ENCODE peak calls at places on chromosomes 5 and 9, in four cellular contexts. One of them, this sample, is unnamed.

GRCh38 chr5:85663708-85664031 is 954.1 kb upstream of the COX7C start:
- DNase-seq in iris pigment epithelial cell: no peak
- DNase-seq in mucosa of descending colon: no peak
- DNase-seq in HTR-8/SVneo: no peak
- DNase-seq in this sample: no peak

GRCh38 chr5:10789021-10789420 is 28.0 kb upstream of the DAP start:
- DNase-seq in iris pigment epithelial cell: peak
- DNase-seq in mucosa of descending colon: peak
- DNase-seq in HTR-8/SVneo: peak
- DNase-seq in this sample: no peak

GRCh38 chr5:146388418-146388817 is 49.8 kb downstream of the POU4F3 start:
- DNase-seq in iris pigment epithelial cell: peak
- DNase-seq in mucosa of descending colon: no peak
- DNase-seq in HTR-8/SVneo: peak
- DNase-seq in this sample: no peak

GRCh38 chr9:37341704-37342103 is 80.8 kb upstream of the GRHPR start:
- DNase-seq in iris pigment epithelial cell: no peak
- DNase-seq in mucosa of descending colon: no peak
- DNase-seq in HTR-8/SVneo: no peak
- DNase-seq in this sample: no peak

GRCh38 chr5:175343292-175343691 is 100.7 kb downstream of the DRD1 start:
- DNase-seq in iris pigment epithelial cell: no peak
- DNase-seq in mucosa of descending colon: no peak
- DNase-seq in HTR-8/SVneo: no peak
- DNase-seq in this sample: no peak

GRCh38 chr9:74824654-74825053 is 63.1 kb downstream of the TRPM6 start:
- DNase-seq in iris pigment epithelial cell: peak
- DNase-seq in mucosa of descending colon: peak
- DNase-seq in HTR-8/SVneo: peak
- DNase-seq in this sample: no peak

GRCh38 chr5:42360061-42360460 is 63.2 kb upstream of the GHR start:
- DNase-seq in iris pigment epithelial cell: peak
- DNase-seq in mucosa of descending colon: no peak
- DNase-seq in HTR-8/SVneo: no peak
- DNase-seq in this sample: no peak

GRCh38 chr9:128203842-128204551 is 818 bp downstream of the DNM1 start:
- DNase-seq in iris pigment epithelial cell: peak
- DNase-seq in mucosa of descending colon: no peak
- DNase-seq in HTR-8/SVneo: peak
- DNase-seq in this sample: peak

GRCh38 chr9:33403941-33404781 is 1.8 kb upstream of the AQP7 start:
- DNase-seq in iris pigment epithelial cell: no peak
- DNase-seq in mucosa of descending colon: no peak
- DNase-seq in HTR-8/SVneo: no peak
- DNase-seq in this sample: no peak

GRCh38 chr9:133238851-133239532 is 29.9 kb upstream of the OBP2B start:
- DNase-seq in iris pigment epithelial cell: peak
- DNase-seq in mucosa of descending colon: peak
- DNase-seq in HTR-8/SVneo: peak
- DNase-seq in this sample: peak

GRCh38 chr5:42691413-42691861 is 65.2 kb upstream of the CCDC152 start:
- DNase-seq in iris pigment epithelial cell: peak
- DNase-seq in mucosa of descending colon: no peak
- DNase-seq in HTR-8/SVneo: no peak
- DNase-seq in this sample: no peak

This sample was measured in DND-41.